ENCODE peak calls at places on chromosomes 6 and 20, in ten cellular contexts. S is body of pancreas, Q is HCT116, T is right lobe of liver, B is ovary, U is esophagus muscularis mucosa, O is heart left ventricle, G is A549, A is IMR-90, H is esophagus squamous epithelium. C is an unnamed sample. For H3K9me3, the result is how much of the 10 kb centered on the place peaks cover.

GRCh38 chr6:129567374-129567773 is 142.6 kb downstream of the ARHGAP18 start:
- DNase-seq in T (no peak), H (no peak), Q (peak), G (no peak), A (no peak), U (no peak), O (no peak), B (no peak), S (peak), C (no peak)

GRCh38 chr6:57221191-57221935 is 744 bp downstream of the RAB23 start:
- DNase-seq in G (peak), O (peak), U (peak), S (peak), A (peak), T (peak), Q (peak), H (no peak), B (peak), C (peak)

GRCh38 chr6:39137235-39137634 is 22.2 kb upstream of the SAYSD1 start:
- DNase-seq in H (no peak), S (peak), T (no peak), A (peak), U (no peak), G (no peak), B (no peak), O (peak), Q (no peak), C (no peak)

GRCh38 chr6:111129003-111129402 is 41.7 kb downstream of the SLC16A10 start:
- DNase-seq in G (no peak), S (peak), A (no peak), H (no peak), O (peak), T (peak), Q (no peak), U (no peak), B (peak), C (no peak)

GRCh38 chr20:46955601-46956556 is 61.2 kb downstream of the EYA2 start:
- DNase-seq in A (peak), Q (no peak), S (no peak), G (no peak), T (no peak), U (no peak), O (no peak), H (no peak), B (no peak), C (no peak)

GRCh38 chr20:7010584-7010983 is 243.1 kb downstream of the BMP2 start:
- DNase-seq in B (no peak), O (no peak), A (no peak), U (no peak), T (no peak), S (no peak), G (no peak), H (no peak), Q (no peak), C (no peak)

GRCh38 chr6:40620546-40620945 is 33.4 kb upstream of the LRFN2 start:
- DNase-seq in T (no peak), B (no peak), Q (no peak), A (no peak), S (no peak), O (no peak), H (no peak), U (no peak), G (no peak), C (no peak)

GRCh38 chr20:62501801-62502495 is 26.2 kb upstream of the GATA5 start:
- DNase-seq in U (no peak), T (no peak), O (no peak), Q (no peak), G (no peak), A (peak), S (no peak), H (no peak), B (no peak), C (no peak)

GRCh38 chr6:28841290-28841689 is 82.5 kb downstream of the TRIM27 start:
- DNase-seq in T (no peak), H (no peak), U (no peak), S (no peak), O (no peak), B (no peak), Q (no peak), A (no peak), G (no peak), C (no peak)

GRCh38 chr6:108549741-108550140 is 11.0 kb upstream of the FOXO3 start:
- DNase-seq in T (no peak), Q (no peak), G (no peak), B (no peak), H (no peak), A (no peak), S (no peak), O (no peak), U (no peak), C (no peak)

GRCh38 chr6:52403627-52404026 is 16.5 kb upstream of the EFHC1 start:
- DNase-seq in Q (no peak), G (no peak), S (peak), O (peak), U (no peak), B (no peak), T (no peak), A (no peak), H (no peak), C (no peak)

GRCh38 chr6:44563397-44563796 is 175.9 kb downstream of the CDC5L start:
- DNase-seq in O (no peak), T (no peak), U (no peak), Q (no peak), G (no peak), H (no peak), A (peak), B (peak), S (no peak), C (no peak)

GRCh38 chr6:166996406-166996805 is 2.8 kb upstream of the CEP43 start:
- DNase-seq in Q (no peak), G (no peak), T (no peak), H (no peak), S (no peak), A (peak), O (no peak), B (no peak), U (peak), C (no peak)

GRCh38 chr20:39269031-39269461 is 306.9 kb downstream of the DHX35 start:
- DNase-seq in T (peak), O (peak), S (peak), Q (peak), B (peak), G (peak), U (no peak), A (peak), H (no peak), C (peak)

GRCh38 chr6:111205502-111205901 is 118.2 kb downstream of the SLC16A10 start:
- DNase-seq in O (no peak), S (no peak), H (no peak), A (no peak), Q (no peak), G (no peak), B (no peak), U (no peak), T (no peak), C (no peak)

GRCh38 chr20:18066421-18067333 is 9.0 kb upstream of the OVOL2 start:
- DNase-seq in B (no peak), T (peak), G (no peak), O (no peak), U (no peak), H (no peak), A (no peak), S (no peak), Q (no peak), C (no peak)

GRCh38 chr6:110337481-110337880 is 20.7 kb downstream of the METTL24 start:
- DNase-seq in T (no peak), U (no peak), S (no peak), B (no peak), O (no peak), A (no peak), H (no peak), Q (no peak), G (no peak), C (no peak)

GRCh38 chr20:43451400-43451799 is 6.3 kb upstream of the SRSF6 start:
- DNase-seq in O (no peak), U (no peak), S (no peak), T (no peak), H (no peak), B (no peak), G (no peak), A (no peak), Q (no peak), C (no peak)

GRCh38 chr6:149271348-149272340 is 45.9 kb upstream of the TAB2 start:
- DNase-seq in H (peak), B (no peak), S (no peak), O (no peak), G (no peak), U (no peak), A (no peak), Q (no peak), T (no peak), C (no peak)

GRCh38 chr20:34037767-34038166 is 44.1 kb downstream of the RALY start:
- DNase-seq in Q (no peak), A (peak), T (no peak), U (no peak), G (no peak), B (peak), S (no peak), O (peak), H (no peak), C (peak)

GRCh38 chr6:147106759-147107401 is 97.3 kb upstream of the STXBP5 start:
- DNase-seq in O (no peak), G (no peak), H (no peak), T (no peak), S (no peak), U (no peak), Q (no peak), A (peak), B (no peak), C (no peak)

GRCh38 chr20:48897298-48898044 is 24.0 kb upstream of the ARFGEF2 start:
- DNase-seq in B (no peak), S (no peak), G (peak), T (no peak), A (peak), O (no peak), H (no peak), U (no peak), Q (peak), C (no peak)

GRCh38 chr20:44576297-44576696 is 6.1 kb upstream of the PKIG start:
- DNase-seq in A (peak), B (no peak), Q (no peak), H (no peak), O (peak), S (no peak), U (no peak), T (no peak), G (no peak), C (no peak)

GRCh38 chr20:58649288-58650180 is 1.5 kb upstream of the STX16 start:
- DNase-seq in S (peak), G (no peak), U (peak), B (peak), O (no peak), T (peak), A (no peak), Q (no peak), H (no peak), C (no peak)

GRCh38 chr6:128070406-128070805 is 169.5 kb upstream of the THEMIS start:
- DNase-seq in U (no peak), B (no peak), T (no peak), Q (no peak), S (no peak), H (no peak), A (peak), G (no peak), O (no peak), C (no peak)

GRCh38 chr20:4358566-4358965 is 343.2 kb upstream of the RNF24 start:
- DNase-seq in A (no peak), O (no peak), Q (no peak), B (no peak), S (no peak), H (no peak), T (no peak), U (no peak), G (no peak), C (no peak)

GRCh38 chr6:123821112-123821511 is 17.4 kb downstream of the NKAIN2 start:
- DNase-seq in G (no peak), Q (no peak), B (no peak), U (no peak), T (no peak), O (no peak), H (no peak), A (no peak), S (no peak), C (no peak)

GRCh38 chr6:14638932-14639875 is 521.6 kb downstream of the CD83 start:
- DNase-seq in G (no peak), O (peak), U (no peak), A (peak), B (no peak), S (no peak), H (no peak), Q (no peak), T (no peak), C (no peak)

DNA sequence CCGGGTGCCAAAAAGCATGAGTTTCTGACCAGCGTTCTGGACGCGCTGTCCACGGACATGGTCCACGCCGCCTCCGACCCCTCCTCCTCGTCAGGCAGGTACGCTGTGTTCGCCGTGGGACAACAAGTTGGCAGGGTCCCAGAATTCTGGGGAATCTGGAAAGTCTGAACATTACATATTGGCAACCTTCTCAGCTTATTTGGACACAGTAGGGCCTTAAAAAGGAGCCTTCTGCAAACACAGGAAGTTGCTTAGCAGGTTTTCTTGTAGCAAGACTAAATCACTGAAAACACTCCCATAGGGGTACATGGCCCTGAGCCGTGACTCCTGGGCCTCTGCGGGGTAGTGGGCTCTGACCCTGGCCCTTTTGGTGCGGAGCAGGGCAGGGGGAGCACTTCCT is 209.7 kb downstream of the SMOC2 start:
- DNase-seq in Q (no peak), S (peak), G (no peak), T (no peak), U (no peak), O (no peak), B (peak), H (no peak), A (no peak), C (peak)
- H3K9me3 ChIP-seq in Q (under half), S (under half), G (under half), T (under half), U (under half), O (under half), B (under half), H (under half), A (under half), C (under half)

GRCh38 chr6:32177182-32177787 is 920 bp upstream of the RNF5 start:
- DNase-seq in G (no peak), S (no peak), B (no peak), H (no peak), O (no peak), T (no peak), A (no peak), U (no peak), Q (no peak), C (peak)

GRCh38 chr6:32175322-32175710 is 568 bp downstream of the AGPAT1 start:
- DNase-seq in G (no peak), B (no peak), A (no peak), S (no peak), H (no peak), T (no peak), Q (no peak), U (no peak), O (no peak), C (no peak)

GRCh38 chr6:32174416-32174815 is 1.5 kb downstream of the AGPAT1 start:
- DNase-seq in G (no peak), S (no peak), U (no peak), A (no peak), T (no peak), Q (no peak), B (no peak), H (no peak), O (no peak), C (no peak)

GRCh38 chr6:32176476-32177181 is 745 bp upstream of the AGPAT1 start:
- DNase-seq in A (peak), H (no peak), T (no peak), G (no peak), S (no peak), Q (no peak), O (no peak), U (no peak), B (no peak), C (no peak)

GRCh38 chr6:32175711-32176475 is at the start of gene AGPAT1:
- DNase-seq in B (peak), S (peak), O (peak), G (peak), U (peak), T (peak), Q (peak), A (peak), H (peak), C (peak)
- TF ChIP-seq POLR2A in B (peak), S (peak), O (no peak), G (peak), U (no peak), T (peak), Q (peak), A (no peak), H (no peak), C (peak)

DNA sequence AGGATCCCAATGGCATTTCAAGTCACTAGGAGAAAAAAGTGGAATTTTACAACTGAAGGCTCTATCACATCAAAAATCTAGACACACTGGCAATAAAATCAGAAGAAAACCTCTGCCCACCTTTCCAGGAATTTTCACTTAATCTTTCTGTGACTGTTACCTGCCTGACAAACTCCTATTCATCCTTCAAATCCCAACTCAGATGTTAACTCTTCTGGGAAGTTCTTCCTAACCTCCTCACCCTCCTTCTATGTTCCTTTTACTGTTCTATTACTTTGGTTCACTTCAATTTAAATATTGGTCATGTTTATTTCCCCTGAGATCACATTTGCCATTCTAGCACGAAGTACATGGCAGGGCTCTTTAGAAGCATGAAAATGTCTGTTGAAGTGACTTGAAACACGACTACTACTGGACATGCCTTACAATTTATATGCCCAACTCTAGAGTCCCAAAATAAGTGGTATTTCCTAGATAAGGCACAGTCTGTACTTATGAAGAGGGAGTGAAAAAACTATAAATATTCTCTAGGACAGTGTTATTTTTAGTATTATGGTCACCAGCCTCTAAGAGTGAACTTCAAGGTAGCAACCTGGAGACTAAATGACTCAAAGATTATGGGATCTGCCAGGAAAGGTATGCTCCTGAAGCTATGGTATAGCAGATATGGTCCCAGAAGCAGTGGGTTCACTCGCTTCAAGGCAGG is 17.1 kb downstream of the CHD6 start:
- DNase-seq in B (no peak), O (no peak), Q (no peak), H (no peak), G (no peak), S (no peak), T (no peak), A (no peak), U (no peak), C (no peak)
- H3K9me3 ChIP-seq in B (under half), O (under half), Q (under half), H (under half), G (under half), S (under half), T (under half), A (under half), U (under half), C (under half)

DNA sequence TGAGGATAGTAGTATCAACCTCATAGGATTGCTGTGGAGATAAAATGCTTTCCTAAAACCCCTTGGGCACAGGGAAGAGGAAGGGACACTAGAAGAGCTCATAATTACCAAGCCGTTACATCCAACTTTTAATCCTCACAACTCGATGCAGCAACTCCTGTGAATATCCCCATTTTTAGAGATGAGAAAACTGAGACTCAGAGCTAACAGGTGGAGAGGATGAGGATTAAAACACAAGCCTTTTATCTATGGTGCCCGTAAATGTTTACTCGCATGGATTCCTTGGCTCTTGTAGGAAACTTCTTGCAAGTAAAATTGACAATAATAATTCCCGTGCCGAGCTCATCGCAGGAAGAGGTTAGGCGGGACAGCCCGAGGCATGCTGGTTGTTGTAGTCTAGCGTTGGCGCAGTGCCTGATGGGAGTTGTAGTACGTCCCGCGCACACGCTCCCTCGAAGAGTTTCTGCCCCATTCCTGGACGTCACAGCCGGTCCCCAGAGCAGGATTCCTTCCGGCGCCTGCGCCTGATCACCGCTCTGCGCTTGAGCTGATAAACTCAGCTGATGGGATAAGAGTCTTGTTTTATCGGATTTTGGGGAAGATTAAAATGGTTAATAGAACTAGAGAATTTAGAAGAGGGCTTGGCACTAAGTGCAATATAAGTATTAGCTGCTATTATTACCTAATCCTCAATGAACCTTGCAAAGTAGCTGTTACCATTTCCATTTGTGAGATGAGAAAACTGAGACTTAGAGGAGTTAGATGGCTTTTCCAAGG is 2.8 kb upstream of the UBE2V1 start:
- DNase-seq in S (peak), T (peak), B (peak), H (peak), U (peak), G (peak), Q (peak), O (peak), A (peak), C (peak)
- TF ChIP-seq POLR2A in S (peak), T (peak), B (no peak), H (no peak), U (no peak), G (peak), Q (peak), O (no peak), A (no peak), C (peak)

DNA sequence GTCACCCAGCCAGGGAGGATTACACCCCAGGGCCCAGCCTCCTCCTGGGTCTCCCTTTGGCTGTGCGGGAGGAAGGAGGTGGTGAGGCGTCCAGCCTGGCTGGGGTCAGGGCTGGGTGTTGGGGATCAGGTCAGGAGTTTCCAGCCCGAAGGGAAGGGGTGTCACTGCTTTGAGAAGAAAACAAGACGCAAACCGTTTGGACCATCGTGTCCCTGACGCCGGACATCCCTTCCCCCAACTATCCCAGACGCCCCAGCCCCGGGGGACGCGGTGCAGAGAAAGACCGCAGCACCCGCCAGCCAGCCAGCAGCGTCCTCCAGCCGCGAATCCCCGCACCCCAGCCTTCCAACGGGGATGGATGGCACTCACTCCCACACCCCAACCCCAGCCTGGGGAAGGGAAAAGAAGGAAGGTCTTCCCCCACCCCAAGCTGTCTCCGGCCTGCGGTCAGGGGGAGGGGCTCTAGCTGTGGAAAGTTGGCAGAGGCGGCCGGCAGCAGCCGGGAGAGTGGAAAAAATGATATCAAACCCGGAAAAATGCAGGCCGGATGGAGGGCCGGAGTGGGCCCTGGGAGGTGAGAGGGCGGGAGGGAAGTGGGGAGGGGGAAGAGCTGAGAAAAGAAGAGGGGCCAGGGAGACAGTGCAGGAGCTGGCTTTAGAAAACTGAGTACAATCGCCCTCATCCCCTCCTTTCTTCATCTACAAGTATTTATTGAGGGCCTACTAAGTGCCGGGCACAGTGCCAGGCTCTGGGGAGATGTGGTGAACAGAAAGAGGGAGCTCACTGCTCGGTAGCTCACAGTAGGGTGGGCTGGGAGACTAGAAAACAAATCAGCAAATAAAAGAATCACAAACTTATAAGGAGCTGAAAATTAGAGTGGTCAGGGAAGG is 10.6 kb downstream of the REM1 start:
- DNase-seq in B (peak), O (peak), A (peak), T (peak), H (no peak), U (no peak), G (no peak), Q (no peak), S (peak), C (peak)
- H3K9me3 ChIP-seq in B (under half), O (under half), A (under half), T (under half), H (under half), U (under half), G (under half), Q (under half), S (under half), C (under half)